ENCODE peak calls at places on chromosomes 5 and 9, in four cellular contexts. F is cardiac fibroblast; W is CD4-positive, alpha-beta T cell; X is CD8-positive, alpha-beta T cell. S is an unnamed sample.

GRCh38 chr5:6900828-6901227 is 187.6 kb downstream of the TENT4A start:
- DNase-seq in F (no peak), W (no peak), X (no peak), S (no peak)

GRCh38 chr5:174328626-174329299 is 283.3 kb downstream of the NSG2 start:
- DNase-seq in F (no peak), W (no peak), X (no peak), S (no peak)

GRCh38 chr5:145937432-145938250 is 1.3 kb downstream of the SH3RF2 start:
- DNase-seq in F (peak), W (no peak), X (no peak), S (no peak)

GRCh38 chr9:90915693-90916092 is 114.1 kb downstream of the SYK start:
- DNase-seq in F (peak), W (no peak), X (no peak), S (no peak)

GRCh38 chr5:132840313-132840712 is 9.9 kb upstream of the SHROOM1 start:
- DNase-seq in F (no peak), W (no peak), X (no peak), S (no peak)

GRCh38 chr9:123825337-123825736 is 104.6 kb downstream of the DENND1A start:
- DNase-seq in F (peak), W (no peak), X (no peak), S (no peak)

GRCh38 chr5:73447234-73448071 is 1.1 kb downstream of the FOXD1 start:
- DNase-seq in F (peak), W (no peak), X (no peak), S (peak)

GRCh38 chr9:72006481-72006880 is 53.9 kb downstream of the C9orf57 start:
- DNase-seq in F (peak), W (no peak), X (no peak), S (no peak)

GRCh38 chr9:69168709-69169217 is 5.3 kb upstream of the TJP2 start:
- DNase-seq in F (peak), W (peak), X (no peak), S (no peak)

GRCh38 chr9:105187781-105188180 is 56.7 kb upstream of the SLC44A1 start:
- DNase-seq in F (peak), W (no peak), X (no peak), S (no peak)

GRCh38 chr5:119864286-119864685 is 234.9 kb downstream of the FAM170A start:
- DNase-seq in F (no peak), W (no peak), X (no peak), S (no peak)

DNA sequence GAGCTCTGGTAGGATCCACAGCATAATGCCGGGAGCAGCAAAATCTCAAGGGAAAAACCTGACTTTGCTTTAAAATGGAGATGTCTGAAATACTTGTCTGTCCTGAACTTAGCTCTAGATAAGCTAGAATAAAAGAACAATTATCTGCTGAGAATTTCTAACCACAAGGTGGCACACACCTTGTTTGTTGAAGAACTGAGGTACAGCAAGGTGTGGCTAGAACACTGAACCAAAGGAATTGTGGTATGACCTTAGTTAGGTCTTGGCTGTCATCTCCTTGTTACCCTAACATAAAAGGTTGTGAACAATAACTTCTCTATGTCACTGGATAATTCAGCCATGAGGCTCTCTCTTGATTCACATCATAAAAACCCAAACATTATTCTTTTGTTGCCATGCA is 72.3 kb upstream of the ANXA1 start:
- DNase-seq in F (peak), W (no peak), X (no peak), S (no peak)
- TF ChIP-seq CTCF in F (no peak), W (no peak), X (no peak), S (no peak)

GRCh38 chr5:64784451-64785025 is 15.8 kb downstream of the CWC27 start:
- DNase-seq in F (peak), W (peak), X (peak), S (peak)
- TF ChIP-seq CTCF in F (peak), W (peak), X (peak), S (peak)

GRCh38 chr5:71922584-71923106 is 184.6 kb upstream of the MAP1B start:
- DNase-seq in F (peak), W (no peak), X (no peak), S (no peak)
- TF ChIP-seq CTCF in F (no peak), W (no peak), X (no peak), S (no peak)

GRCh38 chr5:77437194-77437593 is 54.9 kb downstream of the WDR41 start:
- DNase-seq in F (no peak), W (no peak), X (no peak), S (no peak)
- TF ChIP-seq CTCF in F (no peak), W (no peak), X (no peak), S (peak)

DNA sequence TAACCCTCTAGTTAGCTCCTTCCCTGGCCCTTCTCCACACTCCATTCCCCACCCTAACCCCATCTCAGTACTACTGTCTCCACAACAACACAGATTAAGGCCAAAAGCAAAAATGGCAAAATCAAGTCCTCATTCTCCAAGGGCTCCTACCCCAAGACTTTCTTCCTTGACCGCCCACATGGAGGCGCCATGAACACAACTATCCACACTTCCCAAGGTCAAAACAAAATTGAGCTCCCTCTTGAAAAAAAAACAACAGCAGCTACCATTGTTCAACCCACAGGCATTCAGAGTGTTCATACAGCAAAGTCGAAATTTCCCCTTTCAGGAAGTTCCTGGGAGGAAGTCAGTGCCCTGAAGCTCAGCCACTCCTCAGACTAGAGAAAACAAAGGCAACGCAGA is 54.4 kb downstream of the GNAQ start:
- DNase-seq in F (peak), W (peak), X (peak), S (peak)
- TF ChIP-seq CTCF in F (peak), W (peak), X (no peak), S (peak)

DNA sequence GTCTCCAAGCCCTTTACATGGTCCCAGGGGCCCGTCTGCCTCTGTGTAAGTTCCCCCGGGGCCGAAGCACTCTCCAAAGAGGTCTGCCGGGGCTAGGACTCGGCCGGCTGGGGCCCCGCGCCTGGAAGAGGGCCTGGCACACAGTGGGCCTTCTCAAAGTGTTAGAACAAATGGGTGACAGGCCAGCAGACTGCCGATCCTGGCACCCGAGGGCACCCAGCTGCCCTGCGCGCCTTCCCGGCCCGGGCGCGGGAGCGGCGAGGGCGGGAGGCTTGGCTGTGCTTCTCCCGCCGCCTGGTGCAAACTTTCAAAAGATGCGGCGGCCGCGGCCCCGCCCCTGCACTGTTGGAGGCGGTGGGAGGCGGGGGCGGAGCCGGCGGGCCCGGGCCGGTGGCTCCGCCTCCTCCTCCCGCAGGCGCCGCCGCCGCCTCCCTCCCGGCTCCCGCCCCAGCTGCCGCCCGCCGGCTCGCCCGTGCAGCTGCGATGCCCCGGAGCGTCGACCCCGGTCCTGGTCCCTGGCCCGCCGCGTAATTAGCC is at the start of gene NEURL1B:
- DNase-seq in F (peak), W (no peak), X (no peak), S (peak)
- TF ChIP-seq CTCF in F (no peak), W (no peak), X (no peak), S (no peak)

GRCh38 chr5:135833961-135834638 is 363 bp upstream of the SLC25A48 start:
- DNase-seq in F (peak), W (no peak), X (no peak), S (no peak)
- TF ChIP-seq CTCF in F (peak), W (no peak), X (no peak), S (no peak)

GRCh38 chr5:129460951-129461815 is 1.1 kb downstream of the ADAMTS19 start:
- DNase-seq in F (peak), W (no peak), X (no peak), S (peak)

GRCh38 chr5:129465945-129466344 is 5.8 kb downstream of the ADAMTS19 start:
- DNase-seq in F (no peak), W (no peak), X (no peak), S (no peak)

GRCh38 chr5:129459485-129460120 is 495 bp upstream of the ADAMTS19 start:
- DNase-seq in F (peak), W (no peak), X (no peak), S (peak)

GRCh38 chr5:129460121-129460950 is at the start of gene ADAMTS19:
- DNase-seq in F (peak), W (no peak), X (no peak), S (peak)

GRCh38 chr5:129461816-129462396 is 1.8 kb downstream of the ADAMTS19 start:
- DNase-seq in F (no peak), W (no peak), X (no peak), S (no peak)
- TF ChIP-seq CTCF in F (no peak), W (no peak), X (no peak), S (peak)